ENCODE peak calls at places on chromosomes 11 and 22, in nine cellular contexts. One of them, this sample, is unnamed.

GRCh38 chr11:30741039-30741550 is 154.9 kb upstream of the MPPED2 start:
- DNase-seq in spleen: no peak
- DNase-seq in SK-N-SH: no peak
- DNase-seq in Panc1: no peak
- DNase-seq in sigmoid colon: no peak
- DNase-seq in GM23338: no peak
- DNase-seq in H1: no peak
- DNase-seq in transverse colon: peak
- DNase-seq in suprapubic skin: peak
- DNase-seq in this sample: no peak

GRCh38 chr22:39097098-39098020 is at the start of gene APOBEC3H:
- DNase-seq in SK-N-SH: no peak
- DNase-seq in transverse colon: peak
- DNase-seq in GM23338: no peak
- DNase-seq in suprapubic skin: no peak
- DNase-seq in Panc1: no peak
- DNase-seq in spleen: no peak
- DNase-seq in H1: no peak
- DNase-seq in sigmoid colon: peak
- DNase-seq in this sample: no peak

GRCh38 chr11:69986421-69987229 is 91.5 kb upstream of the ANO1 start:
- DNase-seq in SK-N-SH: no peak
- DNase-seq in spleen: peak
- DNase-seq in GM23338: peak
- DNase-seq in H1: peak
- DNase-seq in sigmoid colon: no peak
- DNase-seq in Panc1: no peak
- DNase-seq in transverse colon: no peak
- DNase-seq in suprapubic skin: no peak
- DNase-seq in this sample: no peak

GRCh38 chr11:63738720-63739360 is 29.7 kb downstream of the ZFTA start:
- DNase-seq in SK-N-SH: peak
- DNase-seq in spleen: no peak
- DNase-seq in GM23338: peak
- DNase-seq in transverse colon: peak
- DNase-seq in H1: peak
- DNase-seq in suprapubic skin: peak
- DNase-seq in sigmoid colon: peak
- DNase-seq in Panc1: peak
- DNase-seq in this sample: peak

GRCh38 chr11:121067912-121068652 is 33.0 kb upstream of the TECTA start:
- DNase-seq in transverse colon: peak
- DNase-seq in sigmoid colon: no peak
- DNase-seq in suprapubic skin: no peak
- DNase-seq in H1: no peak
- DNase-seq in SK-N-SH: peak
- DNase-seq in spleen: no peak
- DNase-seq in GM23338: no peak
- DNase-seq in Panc1: no peak
- DNase-seq in this sample: no peak

GRCh38 chr11:61475433-61475832 is 33.1 kb upstream of the LRRC10B start:
- DNase-seq in H1: no peak
- DNase-seq in sigmoid colon: no peak
- DNase-seq in suprapubic skin: no peak
- DNase-seq in Panc1: no peak
- DNase-seq in spleen: no peak
- DNase-seq in SK-N-SH: no peak
- DNase-seq in GM23338: no peak
- DNase-seq in transverse colon: no peak
- DNase-seq in this sample: no peak

GRCh38 chr11:12706531-12707499 is 32.6 kb downstream of the TEAD1 start:
- DNase-seq in sigmoid colon: no peak
- DNase-seq in Panc1: no peak
- DNase-seq in SK-N-SH: no peak
- DNase-seq in suprapubic skin: no peak
- DNase-seq in spleen: no peak
- DNase-seq in GM23338: no peak
- DNase-seq in H1: no peak
- DNase-seq in transverse colon: peak
- DNase-seq in this sample: no peak

GRCh38 chr11:86230921-86231320 is 13.6 kb upstream of the EED start:
- DNase-seq in spleen: no peak
- DNase-seq in transverse colon: no peak
- DNase-seq in H1: no peak
- DNase-seq in GM23338: no peak
- DNase-seq in Panc1: no peak
- DNase-seq in SK-N-SH: no peak
- DNase-seq in suprapubic skin: no peak
- DNase-seq in sigmoid colon: no peak
- DNase-seq in this sample: no peak

GRCh38 chr11:45087761-45088160 is 58.7 kb upstream of the PRDM11 start:
- DNase-seq in transverse colon: no peak
- DNase-seq in H1: no peak
- DNase-seq in Panc1: no peak
- DNase-seq in SK-N-SH: no peak
- DNase-seq in sigmoid colon: no peak
- DNase-seq in GM23338: no peak
- DNase-seq in spleen: no peak
- DNase-seq in suprapubic skin: no peak
- DNase-seq in this sample: no peak

GRCh38 chr22:46592390-46592872 is 27.8 kb upstream of the GRAMD4 start:
- DNase-seq in H1: no peak
- DNase-seq in sigmoid colon: peak
- DNase-seq in spleen: peak
- DNase-seq in GM23338: no peak
- DNase-seq in Panc1: no peak
- DNase-seq in transverse colon: peak
- DNase-seq in suprapubic skin: no peak
- DNase-seq in SK-N-SH: no peak
- DNase-seq in this sample: no peak

GRCh38 chr11:93089474-93090102 is 108.2 kb downstream of the SLC36A4 start:
- DNase-seq in SK-N-SH: no peak
- DNase-seq in suprapubic skin: no peak
- DNase-seq in H1: no peak
- DNase-seq in Panc1: peak
- DNase-seq in GM23338: peak
- DNase-seq in transverse colon: peak
- DNase-seq in spleen: no peak
- DNase-seq in sigmoid colon: no peak
- DNase-seq in this sample: peak

GRCh38 chr11:120021978-120022377 is 115.9 kb downstream of the TRIM29 start:
- DNase-seq in suprapubic skin: no peak
- DNase-seq in GM23338: no peak
- DNase-seq in transverse colon: peak
- DNase-seq in H1: no peak
- DNase-seq in sigmoid colon: no peak
- DNase-seq in spleen: no peak
- DNase-seq in SK-N-SH: no peak
- DNase-seq in Panc1: no peak
- DNase-seq in this sample: no peak

GRCh38 chr22:30305906-30306628 is 16.8 kb upstream of the CASTOR1 start:
- DNase-seq in sigmoid colon: no peak
- DNase-seq in GM23338: no peak
- DNase-seq in SK-N-SH: no peak
- DNase-seq in suprapubic skin: no peak
- DNase-seq in spleen: no peak
- DNase-seq in Panc1: no peak
- DNase-seq in transverse colon: no peak
- DNase-seq in H1: no peak
- DNase-seq in this sample: peak

GRCh38 chr22:30307026-30307574 is 17.8 kb upstream of the CASTOR1 start:
- DNase-seq in spleen: no peak
- DNase-seq in SK-N-SH: no peak
- DNase-seq in transverse colon: no peak
- DNase-seq in suprapubic skin: no peak
- DNase-seq in sigmoid colon: no peak
- DNase-seq in Panc1: no peak
- DNase-seq in H1: no peak
- DNase-seq in GM23338: no peak
- DNase-seq in this sample: no peak

GRCh38 chr22:30304495-30305244 is 15.4 kb upstream of the CASTOR1 start:
- DNase-seq in Panc1: no peak
- DNase-seq in transverse colon: peak
- DNase-seq in SK-N-SH: no peak
- DNase-seq in suprapubic skin: no peak
- DNase-seq in sigmoid colon: no peak
- DNase-seq in H1: no peak
- DNase-seq in GM23338: no peak
- DNase-seq in spleen: no peak
- DNase-seq in this sample: peak

GRCh38 chr22:30306629-30307016 is 17.3 kb upstream of the CASTOR1 start:
- DNase-seq in suprapubic skin: no peak
- DNase-seq in H1: no peak
- DNase-seq in transverse colon: no peak
- DNase-seq in spleen: no peak
- DNase-seq in Panc1: no peak
- DNase-seq in sigmoid colon: no peak
- DNase-seq in GM23338: no peak
- DNase-seq in SK-N-SH: no peak
- DNase-seq in this sample: no peak

GRCh38 chr22:30305519-30305905 is 16.2 kb upstream of the CASTOR1 start:
- DNase-seq in spleen: peak
- DNase-seq in H1: no peak
- DNase-seq in suprapubic skin: peak
- DNase-seq in sigmoid colon: peak
- DNase-seq in transverse colon: peak
- DNase-seq in GM23338: no peak
- DNase-seq in SK-N-SH: no peak
- DNase-seq in Panc1: no peak
- DNase-seq in this sample: no peak
- TF ChIP-seq POLR2AphosphoS5 in spleen: peak
- TF ChIP-seq POLR2AphosphoS5 in H1: no peak
- TF ChIP-seq POLR2AphosphoS5 in suprapubic skin: peak
- TF ChIP-seq POLR2AphosphoS5 in sigmoid colon: peak
- TF ChIP-seq POLR2AphosphoS5 in transverse colon: peak
- TF ChIP-seq POLR2AphosphoS5 in GM23338: no peak
- TF ChIP-seq POLR2AphosphoS5 in SK-N-SH: no peak
- TF ChIP-seq POLR2AphosphoS5 in Panc1: no peak
- TF ChIP-seq POLR2AphosphoS5 in this sample: no peak

GRCh38 chr11:128521697-128522062 is 65.7 kb downstream of the ETS1 start:
- DNase-seq in sigmoid colon: no peak
- DNase-seq in suprapubic skin: no peak
- DNase-seq in Panc1: no peak
- DNase-seq in GM23338: no peak
- DNase-seq in transverse colon: no peak
- DNase-seq in H1: peak
- DNase-seq in SK-N-SH: peak
- DNase-seq in spleen: peak
- DNase-seq in this sample: no peak
- TF ChIP-seq POLR2AphosphoS5 in sigmoid colon: no peak
- TF ChIP-seq POLR2AphosphoS5 in suprapubic skin: no peak
- TF ChIP-seq POLR2AphosphoS5 in Panc1: peak
- TF ChIP-seq POLR2AphosphoS5 in GM23338: no peak
- TF ChIP-seq POLR2AphosphoS5 in transverse colon: no peak
- TF ChIP-seq POLR2AphosphoS5 in H1: no peak
- TF ChIP-seq POLR2AphosphoS5 in SK-N-SH: no peak
- TF ChIP-seq POLR2AphosphoS5 in spleen: no peak
- TF ChIP-seq POLR2AphosphoS5 in this sample: no peak

GRCh38 chr22:29226246-29226981 is 20.7 kb downstream of the EMID1 start:
- DNase-seq in spleen: peak
- DNase-seq in suprapubic skin: peak
- DNase-seq in GM23338: no peak
- DNase-seq in Panc1: no peak
- DNase-seq in SK-N-SH: peak
- DNase-seq in sigmoid colon: peak
- DNase-seq in transverse colon: no peak
- DNase-seq in H1: no peak
- DNase-seq in this sample: no peak

GRCh38 chr22:29233503-29233902 is 27.8 kb downstream of the EMID1 start:
- DNase-seq in H1: no peak
- DNase-seq in sigmoid colon: no peak
- DNase-seq in suprapubic skin: peak
- DNase-seq in spleen: no peak
- DNase-seq in Panc1: no peak
- DNase-seq in transverse colon: no peak
- DNase-seq in SK-N-SH: no peak
- DNase-seq in GM23338: no peak
- DNase-seq in this sample: no peak

GRCh38 chr22:29230916-29231875 is 25.5 kb downstream of the EMID1 start:
- DNase-seq in H1: no peak
- DNase-seq in suprapubic skin: peak
- DNase-seq in GM23338: no peak
- DNase-seq in sigmoid colon: peak
- DNase-seq in spleen: peak
- DNase-seq in SK-N-SH: peak
- DNase-seq in Panc1: no peak
- DNase-seq in transverse colon: no peak
- DNase-seq in this sample: no peak

DNA sequence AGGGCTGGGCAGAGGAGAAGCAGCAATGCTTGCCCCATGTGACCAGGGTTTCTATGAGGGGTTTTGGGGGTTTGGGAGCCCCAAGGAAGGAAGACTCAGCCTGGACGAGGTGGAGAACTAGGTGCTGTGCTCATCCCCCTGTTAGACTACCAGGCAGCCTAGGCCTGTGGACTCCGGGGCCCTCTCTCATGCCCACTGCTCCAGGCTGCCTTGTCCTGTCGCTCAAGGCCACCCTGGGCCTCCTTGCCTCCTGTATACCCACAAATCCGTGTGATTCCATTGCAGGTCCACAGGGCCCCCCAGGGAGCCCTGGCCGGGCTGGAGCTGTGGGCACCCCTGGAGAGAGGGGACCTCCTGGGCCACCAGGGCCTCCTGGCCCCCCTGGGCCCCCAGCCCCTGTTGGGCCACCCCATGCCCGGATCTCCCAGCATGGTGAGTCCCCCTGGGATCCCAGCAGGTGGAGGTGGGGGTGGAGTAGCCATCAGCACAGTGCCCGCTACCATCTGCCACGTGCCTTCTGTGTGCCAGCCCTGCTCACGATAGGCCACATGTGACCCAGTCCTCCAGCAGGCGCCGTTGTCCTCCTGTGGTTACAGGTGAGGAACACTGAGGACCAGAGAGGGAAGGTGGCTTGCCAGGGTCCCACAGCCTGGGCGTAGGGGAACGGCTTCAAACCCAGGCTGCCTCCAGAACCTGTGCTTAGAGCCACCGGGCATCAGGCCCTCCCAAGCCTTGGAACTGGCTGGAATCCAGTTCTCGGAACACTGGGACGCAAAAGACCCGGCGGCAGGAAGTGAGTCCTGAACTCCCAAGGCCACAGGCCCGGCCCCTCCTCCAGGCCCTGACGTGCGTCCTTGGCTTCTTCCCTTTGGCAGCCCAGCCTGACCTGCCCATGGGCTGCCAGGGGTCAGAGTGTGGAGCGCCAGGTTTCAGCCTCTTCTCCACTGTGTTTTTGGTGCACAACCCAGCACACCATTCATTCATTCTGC is 26.6 kb downstream of the EMID1 start:
- DNase-seq in GM23338: no peak
- DNase-seq in transverse colon: no peak
- DNase-seq in H1: no peak
- DNase-seq in sigmoid colon: peak
- DNase-seq in suprapubic skin: peak
- DNase-seq in spleen: peak
- DNase-seq in SK-N-SH: peak
- DNase-seq in Panc1: no peak
- DNase-seq in this sample: no peak
- TF ChIP-seq POLR2AphosphoS5 in GM23338: no peak
- TF ChIP-seq POLR2AphosphoS5 in transverse colon: no peak
- TF ChIP-seq POLR2AphosphoS5 in H1: no peak
- TF ChIP-seq POLR2AphosphoS5 in sigmoid colon: no peak
- TF ChIP-seq POLR2AphosphoS5 in suprapubic skin: no peak
- TF ChIP-seq POLR2AphosphoS5 in spleen: peak
- TF ChIP-seq POLR2AphosphoS5 in SK-N-SH: no peak
- TF ChIP-seq POLR2AphosphoS5 in Panc1: no peak
- TF ChIP-seq POLR2AphosphoS5 in this sample: no peak

GRCh38 chr11:126063510-126063858 is 818 bp upstream of the CDON start:
- DNase-seq in suprapubic skin: no peak
- DNase-seq in H1: no peak
- DNase-seq in GM23338: no peak
- DNase-seq in SK-N-SH: no peak
- DNase-seq in transverse colon: no peak
- DNase-seq in spleen: no peak
- DNase-seq in Panc1: no peak
- DNase-seq in sigmoid colon: no peak
- DNase-seq in this sample: no peak
- TF ChIP-seq POLR2AphosphoS5 in suprapubic skin: no peak
- TF ChIP-seq POLR2AphosphoS5 in H1: no peak
- TF ChIP-seq POLR2AphosphoS5 in GM23338: no peak
- TF ChIP-seq POLR2AphosphoS5 in SK-N-SH: no peak
- TF ChIP-seq POLR2AphosphoS5 in transverse colon: no peak
- TF ChIP-seq POLR2AphosphoS5 in spleen: no peak
- TF ChIP-seq POLR2AphosphoS5 in Panc1: no peak
- TF ChIP-seq POLR2AphosphoS5 in sigmoid colon: no peak
- TF ChIP-seq POLR2AphosphoS5 in this sample: no peak

This sample was measured in HL-60.